ENCODE peak calls at places on chromosomes 7 and 10, in nine cellular contexts. U is A549; G is tibial artery; Y is lung; N is PC-3; H is naive thymus-derived CD4-positive, alpha-beta T cell; E is mammary epithelial cell; V is CD4-positive, alpha-beta T cell; O is psoas muscle. I is an unnamed sample.

GRCh38 chr7:114130860-114131259 is 212.1 kb upstream of the PPP1R3A start:
- DNase-seq in O (no peak), U (no peak), E (no peak), H (no peak), V (no peak), N (no peak), G (no peak), Y (no peak), I (no peak)

GRCh38 chr7:103573479-103574058 is 127.6 kb upstream of the SLC26A5 start:
- DNase-seq in N (peak; percentile 78), U (peak; percentile 10), V (no peak), H (peak; percentile 23), O (no peak), Y (no peak), G (no peak), E (peak; percentile 15), I (no peak)

GRCh38 chr10:130105724-130106123 is 4.9 kb downstream of the C10orf143 start:
- DNase-seq in G (no peak), O (no peak), N (no peak), E (no peak), V (no peak), H (no peak), Y (no peak), U (no peak), I (no peak)

GRCh38 chr7:30921951-30922401 is 10.3 kb downstream of the AQP1 start:
- DNase-seq in H (no peak), V (no peak), E (no peak), N (no peak), O (peak; percentile 41), G (peak; percentile 19), Y (no peak), U (no peak), I (peak; percentile 23)

GRCh38 chr7:43612599-43613589 is 30.0 kb downstream of the STK17A start:
- DNase-seq in N (no peak), O (no peak), V (no peak), U (no peak), G (no peak), E (no peak), Y (no peak), H (no peak), I (no peak)

GRCh38 chr7:43649755-43650274 is 66.9 kb downstream of the STK17A start:
- DNase-seq in H (peak; percentile 85), G (no peak), U (no peak), O (no peak), V (peak; percentile 70), Y (no peak), E (peak; percentile 72), N (peak; percentile 92), I (peak; percentile 55)

GRCh38 chr7:33716581-33717477 is 188.5 kb upstream of the BMPER start:
- DNase-seq in N (peak; percentile 78), Y (no peak), U (peak; percentile 14), G (no peak), V (no peak), H (no peak), E (peak; percentile 37), O (no peak), I (no peak)

GRCh38 chr10:49324711-49325110 is 25.7 kb downstream of the C10orf71 start:
- DNase-seq in U (no peak), Y (no peak), H (no peak), N (peak; percentile 57), O (no peak), V (no peak), G (no peak), E (no peak), I (no peak)

GRCh38 chr7:22159341-22159740 is 197.6 kb downstream of the RAPGEF5 start:
- DNase-seq in U (no peak), N (no peak), E (no peak), V (no peak), H (no peak), O (no peak), Y (no peak), G (no peak), I (no peak)

GRCh38 chr10:50248057-50248456 is 3.3 kb downstream of the ASAH2 start:
- DNase-seq in O (no peak), Y (no peak), V (no peak), E (no peak), G (no peak), H (no peak), U (no peak), N (no peak), I (no peak)

GRCh38 chr10:102396251-102396650 is 746 bp downstream of the NFKB2 start:
- DNase-seq in U (no peak), V (no peak), Y (no peak), E (no peak), G (no peak), H (no peak), N (no peak), O (no peak), I (no peak)

GRCh38 chr7:9557853-9558252 is 1124.4 kb downstream of the NXPH1 start:
- DNase-seq in O (no peak), U (no peak), Y (no peak), E (no peak), G (no peak), V (no peak), H (no peak), N (no peak), I (no peak)

GRCh38 chr7:26001662-26002244 is 150.2 kb upstream of the NFE2L3 start:
- DNase-seq in V (no peak), H (no peak), Y (no peak), U (no peak), O (no peak), E (no peak), G (no peak), N (no peak), I (no peak)

GRCh38 chr7:55641273-55641691 is 69.0 kb upstream of the VOPP1 start:
- DNase-seq in E (peak; percentile 78), Y (peak; percentile 38), G (no peak), U (peak; percentile 41), N (peak; percentile 87), V (peak; percentile 15), H (peak; percentile 63), O (no peak), I (no peak)

GRCh38 chr7:74000489-74001149 is 27.4 kb upstream of the ELN start:
- DNase-seq in O (no peak), G (no peak), U (no peak), N (no peak), V (no peak), H (no peak), E (no peak), Y (no peak), I (no peak)

GRCh38 chr10:64682043-64682442 is 1160.8 kb downstream of the REEP3 start:
- DNase-seq in G (no peak), H (no peak), E (no peak), V (no peak), O (no peak), Y (no peak), U (no peak), N (peak; percentile 45), I (no peak)

GRCh38 chr10:108544500-108545120 is 1378.7 kb downstream of the XPNPEP1 start:
- DNase-seq in H (no peak), E (peak; percentile 36), N (peak; percentile 77), G (no peak), V (no peak), U (peak; percentile 1), Y (peak; percentile 59), O (peak; percentile 54), I (no peak)

GRCh38 chr10:31158000-31158658 is 126.5 kb upstream of the ZNF438 start:
- DNase-seq in E (no peak), G (no peak), V (no peak), H (no peak), N (peak; percentile 25), U (no peak), O (no peak), Y (no peak), I (no peak)

GRCh38 chr10:28914721-28915120 is 237.4 kb downstream of the BAMBI start:
- DNase-seq in U (no peak), V (no peak), O (no peak), E (no peak), G (no peak), H (no peak), N (peak; percentile 49), Y (no peak), I (no peak)

DNA sequence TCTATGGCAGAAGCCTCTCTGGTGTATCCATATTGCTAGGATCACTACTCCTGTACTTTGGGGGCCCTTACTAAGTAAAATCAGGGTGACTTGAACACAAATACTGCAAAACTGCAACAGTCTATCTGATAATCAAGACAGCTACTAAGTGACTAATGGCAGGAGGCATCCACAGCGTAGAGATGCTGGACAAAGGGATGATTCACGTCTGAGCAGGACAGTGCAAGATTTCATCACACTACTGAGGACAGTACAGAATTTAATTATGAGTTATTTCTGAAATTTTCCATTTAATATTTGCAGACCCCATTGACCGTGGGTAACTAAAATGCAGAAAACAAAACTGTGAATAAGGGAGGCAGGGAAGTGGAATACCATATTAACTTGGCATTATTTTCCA is 10.4 kb downstream of the CUL2 start:
- DNase-seq in V (no peak), Y (no peak), H (no peak), G (no peak), U (peak; percentile 42), E (peak; percentile 70), O (no peak), N (peak; percentile 94), I (no peak)
- H3K9me3 ChIP-seq in V (no peaks in the 10 kb centered on the region), Y (no peaks in the 10 kb centered on the region), H (no peaks in the 10 kb centered on the region), G (no peaks in the 10 kb centered on the region), U (peaks cover 14% of the 10 kb centered on the region), E (no peaks in the 10 kb centered on the region), O (peaks cover 4% of the 10 kb centered on the region), N (peaks cover 11% of the 10 kb centered on the region), I (no peaks in the 10 kb centered on the region)

DNA sequence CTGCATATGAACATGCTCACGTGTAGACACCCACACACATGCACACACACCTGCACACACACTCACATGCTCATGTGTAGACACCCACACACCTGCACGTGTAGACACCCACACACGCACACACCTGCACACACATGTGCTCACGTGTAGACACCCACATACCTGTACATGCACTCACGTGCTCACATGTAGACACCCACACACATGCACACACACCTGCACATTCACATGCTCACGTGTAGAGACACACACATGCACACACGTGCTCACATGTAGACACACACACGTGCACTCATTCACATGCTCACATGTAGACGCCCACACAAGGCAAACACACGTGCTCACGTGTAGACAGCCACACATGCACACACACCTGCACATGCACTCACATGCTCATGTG is 275.8 kb downstream of the PTPRN2 start:
- DNase-seq in O (no peak), U (no peak), N (no peak), E (no peak), H (no peak), V (no peak), G (no peak), Y (peak; percentile 7), I (no peak)
- H3K9me3 ChIP-seq in O (peaks cover 6% of the 10 kb centered on the region), U (peaks cover 7% of the 10 kb centered on the region), N (no peaks in the 10 kb centered on the region), E (peaks cover 41% of the 10 kb centered on the region), H (no peaks in the 10 kb centered on the region), V (peaks cover 6% of the 10 kb centered on the region), G (no peaks in the 10 kb centered on the region), Y (peaks cover 5% of the 10 kb centered on the region), I (no peaks in the 10 kb centered on the region)

GRCh38 chr7:57529931-57530330 is 80.0 kb downstream of the ZNF716 start:
- DNase-seq in G (no peak), E (no peak), U (no peak), H (no peak), N (no peak), Y (no peak), O (no peak), V (no peak), I (no peak)
- H3K9me3 ChIP-seq in G (no peaks in the 10 kb centered on the region), E (peaks cover 9% of the 10 kb centered on the region), U (peaks cover 6% of the 10 kb centered on the region), H (no peaks in the 10 kb centered on the region), N (peaks cover 3% of the 10 kb centered on the region), Y (no peaks in the 10 kb centered on the region), O (no peaks in the 10 kb centered on the region), V (no peaks in the 10 kb centered on the region), I (no peaks in the 10 kb centered on the region)

GRCh38 chr7:353746-354325 is 63.9 kb downstream of the FOXL3 start:
- DNase-seq in Y (no peak), U (no peak), V (no peak), H (no peak), N (no peak), O (peak; percentile 87), G (no peak), E (peak; percentile 34), I (no peak)
- H3K9me3 ChIP-seq in Y (no peaks in the 10 kb centered on the region), U (no peaks in the 10 kb centered on the region), V (no peaks in the 10 kb centered on the region), H (no peaks in the 10 kb centered on the region), N (no peaks in the 10 kb centered on the region), O (peaks cover 9% of the 10 kb centered on the region), G (no peaks in the 10 kb centered on the region), E (peaks cover 2% of the 10 kb centered on the region), I (no peaks in the 10 kb centered on the region)